ENCODE peak calls at places on chromosomes 2 and 18, in eight cellular contexts. Z is NCI-H524 treated with DMSO at 0.1 percent for 48 hours; I is HTR-8/SVneo; X is non-pigmented ciliary epithelial cell; C is DMS153; E is germinal center; G is GM03348; M is stimulated activated naive B cell treated with anti-CD40 and anti-IgM and Interleukin-4, amounts not matched to agents 10 μg/mL and 1 μg/mL and 100 μg/mL, for 72 hours. P is an unnamed sample.

GRCh38 chr2:190634381-190634780 is 14.5 kb upstream of the NAB1 start:
- DNase-seq in E (no peak), I (no peak), M (no peak), Z (no peak), G (peak; percentile 42), C (no peak), X (no peak), P (no peak)

GRCh38 chr2:237128026-237128703 is 42.5 kb downstream of the COPS8 start:
- DNase-seq in C (no peak), X (peak; percentile 95), Z (no peak), E (no peak), G (peak; percentile 95), M (no peak), I (peak; percentile 89), P (no peak)

GRCh38 chr2:66896151-66896550 is 461.2 kb downstream of the MEIS1 start:
- DNase-seq in Z (no peak), E (no peak), M (no peak), C (no peak), X (no peak), I (no peak), G (no peak), P (no peak)

GRCh38 chr18:46469186-46469915 is 187.7 kb downstream of the LOXHD1 start:
- DNase-seq in Z (no peak), X (no peak), I (no peak), M (no peak), C (no peak), G (no peak), E (no peak), P (no peak)

GRCh38 chr2:29810956-29811355 is 110.4 kb downstream of the ALK start:
- DNase-seq in I (no peak), G (no peak), M (no peak), Z (no peak), X (no peak), E (no peak), C (no peak), P (no peak)

GRCh38 chr2:33121416-33121815 is 174.7 kb downstream of the LTBP1 start:
- DNase-seq in C (no peak), Z (no peak), M (no peak), X (no peak), E (no peak), G (no peak), I (no peak), P (no peak)

GRCh38 chr2:217628061-217628460 is 374.7 kb downstream of the TNS1 start:
- DNase-seq in G (no peak), I (no peak), Z (no peak), E (no peak), C (no peak), M (no peak), X (no peak), P (no peak)

GRCh38 chr2:95273911-95274290 is 348 bp upstream of the PROM2 start:
- DNase-seq in M (no peak), X (no peak), Z (no peak), C (no peak), G (no peak), I (no peak), E (no peak), P (no peak)

GRCh38 chr2:135657806-135658582 is 83.7 kb upstream of the UBXN4 start:
- DNase-seq in Z (no peak), E (no peak), X (no peak), G (no peak), M (no peak), I (no peak), C (no peak), P (no peak)

GRCh38 chr2:123715467-123715982 is 309.6 kb upstream of the CNTNAP5 start:
- DNase-seq in C (no peak), X (no peak), Z (no peak), E (no peak), I (no peak), M (no peak), G (no peak), P (no peak)

GRCh38 chr2:27915191-27915590 is 24.7 kb downstream of the BABAM2 start:
- DNase-seq in C (no peak), Z (no peak), I (no peak), X (no peak), E (no peak), M (no peak), G (no peak), P (no peak)

GRCh38 chr18:45275367-45276113 is 339.7 kb upstream of the SLC14A2 start:
- DNase-seq in X (no peak), M (no peak), C (no peak), I (no peak), G (no peak), E (peak; percentile 18), Z (no peak), P (peak; percentile 15)

GRCh38 chr18:9736942-9737813 is 29.1 kb downstream of the RAB31 start:
- DNase-seq in X (no peak), Z (no peak), C (peak; percentile 10), E (no peak), M (no peak), I (no peak), G (peak; percentile 30), P (no peak)

GRCh38 chr2:100197643-100198153 is 55.3 kb upstream of the AFF3 start:
- DNase-seq in M (no peak), X (peak; percentile 4), G (peak; percentile 90), Z (no peak), E (no peak), I (no peak), C (no peak), P (no peak)